ENCODE peak calls at places on chromosomes 11 and 22, in five cellular contexts. P is neural progenitor cell; B is naive thymus-derived CD4-positive, alpha-beta T cell; C is AG10803; Z is bronchial epithelial cell. T is an unnamed sample.

GRCh38 chr11:47259178-47259977 is 1.6 kb downstream of the NR1H3 start:
- DNase-seq in P (peak), B (no peak), C (peak), Z (no peak), T (no peak)

GRCh38 chr11:132898676-132899075 is 633.6 kb downstream of the OPCML start:
- DNase-seq in P (no peak), B (no peak), C (no peak), Z (no peak), T (no peak)

GRCh38 chr11:33773399-33774355 is 643 bp downstream of the FBXO3 start:
- DNase-seq in P (peak), B (peak), C (no peak), Z (peak), T (peak)

GRCh38 chr11:111336582-111337256 is 38.4 kb downstream of the POU2AF3 start:
- DNase-seq in P (no peak), B (no peak), C (peak), Z (peak), T (no peak)

GRCh38 chr11:111733009-111733408 is 33.2 kb downstream of the PPP2R1B start:
- DNase-seq in P (no peak), B (no peak), C (peak), Z (peak), T (no peak)

GRCh38 chr22:44289429-44290171 is 23.2 kb downstream of the SHISAL1 start:
- DNase-seq in P (peak), B (no peak), C (peak), Z (no peak), T (no peak)

GRCh38 chr11:100328626-100329340 is 358.3 kb upstream of the ARHGAP42 start:
- DNase-seq in P (peak), B (no peak), C (no peak), Z (peak), T (no peak)

GRCh38 chr22:32839776-32840571 is 38.5 kb downstream of the TIMP3 start:
- DNase-seq in P (peak), B (no peak), C (no peak), Z (no peak), T (no peak)

GRCh38 chr22:19048531-19048930 is 73.7 kb downstream of the DGCR2 start:
- DNase-seq in P (no peak), B (no peak), C (no peak), Z (no peak), T (no peak)

DNA sequence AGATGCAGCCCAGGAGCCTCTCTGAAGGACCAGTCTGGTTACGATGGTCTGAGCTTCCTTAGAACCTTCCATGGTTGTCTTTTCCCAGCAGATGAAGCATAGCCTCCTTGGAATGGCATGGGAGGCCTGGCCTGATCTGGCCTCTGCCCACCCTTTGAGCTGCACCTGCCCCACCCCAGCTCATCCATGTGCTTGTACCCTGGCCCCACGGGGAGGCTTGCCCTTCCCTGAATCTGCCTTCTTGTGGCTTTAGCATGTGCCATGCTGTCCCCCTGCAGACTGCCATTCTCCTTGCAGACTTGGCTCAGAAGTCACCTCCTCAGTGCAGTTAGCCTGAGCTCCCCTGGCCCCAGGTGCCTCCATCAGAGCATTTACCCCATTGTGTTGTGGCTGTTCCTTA is 62.5 kb downstream of the FBLN1 start:
- DNase-seq in P (no peak), B (no peak), C (no peak), Z (no peak), T (no peak)
- H3K4me3 ChIP-seq in P (no peak), B (no peak), C (no peak), Z (no peak), T (no peak)

GRCh38 chr11:70487160-70487559 is 88.8 kb downstream of the CTTN start:
- DNase-seq in P (no peak), B (no peak), C (no peak), Z (no peak), T (no peak)
- H3K4me3 ChIP-seq in P (no peak), B (no peak), C (no peak), Z (no peak), T (no peak)

GRCh38 chr11:108666373-108666772 is 1.5 kb downstream of the DDX10 start:
- DNase-seq in P (no peak), B (no peak), C (no peak), Z (no peak), T (no peak)
- H3K4me3 ChIP-seq in P (peak), B (no peak), C (peak), Z (no peak), T (no peak)

GRCh38 chr11:83681045-83681781 is 395.0 kb upstream of the CCDC90B start:
- DNase-seq in P (peak), B (no peak), C (no peak), Z (no peak), T (no peak)

GRCh38 chr11:83682645-83682973 is 396.4 kb upstream of the CCDC90B start:
- DNase-seq in P (no peak), B (no peak), C (no peak), Z (no peak), T (no peak)

GRCh38 chr11:83684071-83684470 is 397.9 kb upstream of the CCDC90B start:
- DNase-seq in P (no peak), B (no peak), C (no peak), Z (no peak), T (no peak)

GRCh38 chr11:83680351-83680750 is 394.2 kb upstream of the CCDC90B start:
- DNase-seq in P (peak), B (no peak), C (no peak), Z (no peak), T (no peak)

DNA sequence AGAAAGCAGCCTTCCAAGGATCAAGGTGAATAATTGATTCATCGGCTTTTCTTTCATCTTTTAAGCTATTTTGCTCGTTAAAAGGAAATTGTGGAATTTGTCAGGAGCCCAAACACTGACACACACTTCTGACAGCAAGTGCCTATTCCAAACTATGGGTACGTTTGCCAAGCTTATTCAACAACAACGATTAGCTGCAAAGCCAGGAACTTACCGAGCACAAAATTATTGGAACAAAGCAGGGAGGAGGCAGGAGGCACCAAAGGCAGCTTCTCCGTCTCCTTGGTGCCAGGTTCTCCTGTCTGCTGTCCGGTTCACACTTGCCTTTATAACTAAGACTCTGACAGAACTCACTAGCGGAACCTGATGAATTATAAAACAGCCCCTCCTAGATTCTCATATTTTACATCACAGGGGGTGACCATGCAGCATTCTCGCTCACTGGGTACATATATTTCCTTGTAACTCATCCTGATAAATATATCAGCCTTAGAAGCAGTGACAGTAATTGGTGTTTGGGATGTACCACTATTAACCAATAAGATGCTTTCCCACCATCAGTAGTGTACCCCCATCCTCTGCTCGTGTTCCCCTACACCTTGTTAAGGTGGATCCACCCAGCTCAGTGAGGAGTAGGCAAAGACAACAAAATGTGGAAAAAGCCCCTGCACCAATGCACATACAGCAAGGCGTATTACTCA is 395.9 kb upstream of the CCDC90B start:
- DNase-seq in P (no peak), B (no peak), C (no peak), Z (no peak), T (no peak)
- H3K4me3 ChIP-seq in P (peak), B (no peak), C (no peak), Z (no peak), T (no peak)

DNA sequence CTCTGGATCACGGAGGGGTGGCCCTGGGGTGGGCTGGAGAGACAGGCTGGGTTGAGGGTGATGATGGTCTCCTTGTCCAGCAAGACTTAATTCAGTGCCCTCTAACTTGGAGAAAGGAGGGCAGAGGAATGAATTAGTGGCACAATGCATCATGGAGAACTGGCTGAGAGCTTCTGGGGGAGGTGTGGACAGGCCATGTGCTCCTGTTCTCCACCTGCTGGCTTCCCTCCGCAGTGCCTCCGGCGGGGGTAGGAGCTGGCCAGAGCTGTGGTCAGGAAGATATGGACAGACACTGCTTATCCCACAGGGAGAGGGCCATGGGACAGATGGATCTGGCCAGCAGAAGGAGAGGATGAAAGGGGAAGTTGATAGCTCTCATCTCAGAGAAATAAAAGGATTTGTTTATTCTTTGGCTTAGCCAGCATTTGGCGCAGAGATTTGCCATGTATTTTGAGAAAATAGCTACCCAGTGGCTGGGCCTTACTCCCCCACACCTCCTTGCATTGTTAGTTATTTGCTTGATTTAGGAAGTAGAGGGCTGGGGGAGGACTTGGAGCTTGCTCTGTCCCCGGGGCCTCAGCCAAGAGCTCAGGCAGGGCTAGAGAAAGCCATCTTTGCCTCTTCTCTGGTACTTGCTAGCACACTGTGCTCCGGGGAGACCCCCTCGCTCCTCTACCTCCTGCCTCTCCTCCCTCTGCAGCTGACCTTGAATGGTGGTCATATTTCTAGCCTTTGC is 93.2 kb downstream of the SCN3B start:
- DNase-seq in P (peak), B (no peak), C (peak), Z (peak), T (no peak)
- H3K4me3 ChIP-seq in P (no peak), B (peak), C (peak), Z (no peak), T (peak)

DNA sequence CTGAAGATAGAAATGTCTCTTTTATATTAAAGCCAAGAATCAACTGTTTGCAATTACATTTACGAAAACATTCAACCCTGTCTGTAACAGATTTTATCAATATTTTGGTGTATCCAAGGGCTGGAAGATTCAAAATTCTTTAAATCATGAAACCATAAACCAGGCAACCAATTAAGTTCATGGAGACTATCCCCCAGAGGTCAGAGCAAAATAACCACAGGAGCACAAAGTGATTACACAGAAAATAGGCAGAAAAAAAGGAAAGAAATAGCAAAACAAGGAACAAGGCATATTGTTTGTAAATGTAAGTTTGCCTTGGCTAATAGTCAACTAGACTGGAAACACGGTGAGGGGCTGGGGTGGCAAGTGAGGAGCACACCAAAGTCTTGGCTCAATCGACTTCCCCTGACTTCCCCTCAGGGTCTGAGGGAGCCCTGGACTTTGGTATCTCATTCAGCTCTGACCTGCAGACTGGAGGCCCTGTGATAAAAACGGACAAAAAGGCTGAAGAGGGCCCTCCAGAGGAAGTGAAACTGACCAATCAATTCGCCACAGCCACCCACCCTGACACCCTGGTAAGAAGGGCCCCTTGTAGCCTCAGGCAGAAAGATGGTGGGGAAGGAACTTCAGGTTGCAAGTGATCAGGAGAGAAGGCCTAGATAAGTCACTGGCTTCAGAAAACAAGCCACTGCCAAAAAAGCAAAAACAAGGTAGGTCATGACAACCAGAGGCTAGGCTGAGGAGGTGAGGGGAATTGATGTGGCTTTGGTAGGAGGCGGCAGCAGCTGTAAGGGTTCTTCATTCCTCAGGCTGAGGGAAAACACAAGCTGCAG is 1.9 kb downstream of the SIK3 start:
- DNase-seq in P (peak), B (peak), C (no peak), Z (no peak), T (peak)
- H3K4me3 ChIP-seq in P (peak), B (peak), C (peak), Z (no peak), T (peak)

GRCh38 chr11:20042717-20043392 is 117.4 kb downstream of the DBX1 start:
- DNase-seq in P (peak), B (no peak), C (no peak), Z (no peak), T (no peak)
- H3K4me3 ChIP-seq in P (peak), B (no peak), C (no peak), Z (no peak), T (no peak)

DNA sequence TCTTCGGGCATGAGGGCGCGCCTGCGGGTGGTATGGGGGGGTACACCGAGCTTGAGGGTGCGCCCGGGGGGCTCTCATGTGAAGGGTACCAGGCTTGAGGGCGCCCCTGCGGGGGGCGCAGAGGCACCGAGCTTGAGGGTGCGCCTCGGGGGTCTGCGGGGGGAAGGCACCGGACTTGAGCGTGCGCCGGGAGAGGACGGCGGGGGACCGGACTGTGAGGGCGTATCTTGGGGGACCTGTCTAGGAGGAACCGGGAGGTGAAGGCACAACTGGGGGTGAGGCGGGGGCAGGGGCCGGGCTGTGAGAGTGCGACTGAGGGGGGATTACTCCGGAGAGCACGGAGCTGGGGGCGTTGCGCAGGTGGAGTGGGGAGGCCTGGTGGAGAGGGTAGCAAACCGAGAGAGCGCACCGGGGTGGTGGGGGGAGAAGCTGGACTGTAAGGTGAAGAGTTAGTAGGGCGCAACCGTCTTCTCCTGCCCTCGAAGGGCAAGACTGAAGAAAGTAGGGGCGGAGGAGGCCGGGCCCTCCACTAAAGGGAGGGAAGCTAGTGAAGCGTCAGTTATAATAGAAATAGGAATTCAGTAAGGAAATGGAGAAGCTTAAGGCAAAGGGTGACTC is 1.1 kb upstream of the DDX6 start:
- DNase-seq in P (peak), B (no peak), C (no peak), Z (no peak), T (peak)
- H3K4me3 ChIP-seq in P (peak), B (peak), C (peak), Z (peak), T (peak)